ENCODE peak calls at places on chromosomes 2 and 18, in four cellular contexts. Y is hepatocyte, X is osteoblast, I is astrocyte. M is an unnamed sample. For H3K4me1 and H4K20me1, the result is how much of the 10 kb centered on the place peaks cover.

GRCh38 chr2:218809515-218809914 is 22.1 kb downstream of the PRKAG3 start:
- DNase-seq in Y (no peak), X (no peak), I (no peak), M (no peak)

GRCh38 chr2:39805936-39806608 is 27.0 kb upstream of the THUMPD2 start:
- DNase-seq in Y (no peak), X (no peak), I (peak), M (peak)

GRCh38 chr2:174325932-174326879 is 8.5 kb upstream of the SP9 start:
- DNase-seq in Y (no peak), X (peak), I (no peak), M (peak)

GRCh38 chr2:233912799-233913423 is 4.3 kb upstream of the TRPM8 start:
- DNase-seq in Y (peak), X (no peak), I (peak), M (peak)

GRCh38 chr2:88471083-88471942 is 18.8 kb upstream of the FOXI3 start:
- DNase-seq in Y (no peak), X (no peak), I (no peak), M (no peak)

GRCh38 chr18:8011906-8012305 is 444.8 kb downstream of the PTPRM start:
- DNase-seq in Y (no peak), X (no peak), I (no peak), M (no peak)

GRCh38 chr2:33859191-33859590 is 260.1 kb upstream of the FAM98A start:
- DNase-seq in Y (no peak), X (no peak), I (no peak), M (no peak)

GRCh38 chr2:146317959-146318358 is 1526.9 kb upstream of the ACVR2A start:
- DNase-seq in Y (no peak), X (peak), I (peak), M (peak)

GRCh38 chr2:137348301-137348700 is 583.0 kb downstream of the THSD7B start:
- DNase-seq in Y (no peak), X (no peak), I (no peak), M (peak)

GRCh38 chr2:3094318-3094717 is 283.3 kb downstream of the EIPR1 start:
- DNase-seq in Y (no peak), X (no peak), I (no peak), M (no peak)

GRCh38 chr2:3098231-3098630 is 279.4 kb downstream of the EIPR1 start:
- DNase-seq in Y (no peak), X (no peak), I (no peak), M (no peak)

GRCh38 chr2:3097804-3098203 is 279.8 kb downstream of the EIPR1 start:
- DNase-seq in Y (no peak), X (no peak), I (no peak), M (no peak)

GRCh38 chr2:3091696-3092095 is 285.9 kb downstream of the EIPR1 start:
- DNase-seq in Y (no peak), X (no peak), I (no peak), M (no peak)

DNA sequence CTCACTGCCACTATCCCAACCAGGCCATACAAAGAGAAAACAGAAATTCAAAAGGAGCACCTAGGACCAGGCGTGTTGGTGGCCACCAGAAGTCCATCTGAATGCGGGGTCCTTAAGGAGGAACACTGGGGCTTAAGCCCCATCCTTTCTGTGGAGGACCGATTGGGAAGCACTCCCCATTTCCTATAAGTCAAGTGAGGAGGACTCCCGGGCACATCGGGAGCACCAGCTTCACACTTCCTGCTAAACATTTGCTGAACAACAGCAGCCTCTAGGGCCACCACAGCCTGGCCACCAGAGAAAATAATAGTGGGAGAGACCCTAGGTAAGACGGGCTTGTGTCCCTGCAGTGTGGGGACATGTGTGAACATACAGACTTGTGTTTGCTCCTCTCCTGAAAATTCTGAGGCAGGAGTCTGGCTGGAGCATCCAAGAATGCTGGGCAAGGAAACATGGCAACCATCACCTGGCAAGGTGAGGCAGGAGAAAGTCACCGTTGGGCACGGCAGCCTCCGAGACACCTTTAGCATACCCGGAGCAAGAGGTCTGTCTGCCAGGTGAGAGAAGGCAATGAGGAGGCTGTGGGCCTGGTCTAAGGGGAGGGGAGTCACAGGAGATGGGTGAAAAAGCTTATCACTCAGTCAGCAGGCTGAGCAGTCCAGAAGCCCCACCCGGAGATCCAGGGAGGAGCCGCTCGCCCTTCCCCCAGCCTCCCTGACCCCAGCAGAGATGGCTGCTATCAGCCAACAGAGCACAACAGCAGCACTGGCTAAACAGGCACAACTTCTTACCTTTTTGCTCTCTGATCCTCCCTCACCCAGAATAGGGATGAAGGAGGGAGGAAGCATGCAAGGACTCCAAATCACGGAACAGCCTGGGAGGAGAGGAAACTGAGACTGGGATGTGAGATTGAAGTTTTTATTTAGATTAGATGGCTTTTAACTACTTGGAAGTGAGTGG is 282.3 kb downstream of the EIPR1 start:
- DNase-seq in Y (no peak), X (no peak), I (no peak), M (no peak)
- H3K4me1 ChIP-seq in Y (under half), X (under half), I (under half), M (under half)

DNA sequence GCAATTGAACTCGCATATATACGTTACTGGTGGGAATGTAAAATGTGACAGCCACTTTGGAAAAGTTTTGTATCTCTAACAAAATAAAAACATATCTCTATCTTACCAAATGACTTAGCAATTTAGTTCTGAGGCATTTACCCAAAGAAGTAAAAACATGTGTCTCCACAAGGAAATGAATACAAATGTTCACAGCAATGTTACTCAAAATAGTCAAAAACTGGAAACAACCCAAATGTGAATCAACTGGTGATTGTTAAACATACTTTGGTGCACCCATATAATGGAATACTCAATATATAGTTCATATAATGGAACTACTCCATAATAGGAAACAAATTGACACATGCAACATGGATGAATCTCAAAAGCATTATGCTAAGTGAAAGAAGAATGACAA is 70.4 kb upstream of the DNER start:
- DNase-seq in Y (no peak), X (no peak), I (no peak), M (peak)
- H4K20me1 ChIP-seq in Y (under half), X (under half), I (under half), M (under half)

DNA sequence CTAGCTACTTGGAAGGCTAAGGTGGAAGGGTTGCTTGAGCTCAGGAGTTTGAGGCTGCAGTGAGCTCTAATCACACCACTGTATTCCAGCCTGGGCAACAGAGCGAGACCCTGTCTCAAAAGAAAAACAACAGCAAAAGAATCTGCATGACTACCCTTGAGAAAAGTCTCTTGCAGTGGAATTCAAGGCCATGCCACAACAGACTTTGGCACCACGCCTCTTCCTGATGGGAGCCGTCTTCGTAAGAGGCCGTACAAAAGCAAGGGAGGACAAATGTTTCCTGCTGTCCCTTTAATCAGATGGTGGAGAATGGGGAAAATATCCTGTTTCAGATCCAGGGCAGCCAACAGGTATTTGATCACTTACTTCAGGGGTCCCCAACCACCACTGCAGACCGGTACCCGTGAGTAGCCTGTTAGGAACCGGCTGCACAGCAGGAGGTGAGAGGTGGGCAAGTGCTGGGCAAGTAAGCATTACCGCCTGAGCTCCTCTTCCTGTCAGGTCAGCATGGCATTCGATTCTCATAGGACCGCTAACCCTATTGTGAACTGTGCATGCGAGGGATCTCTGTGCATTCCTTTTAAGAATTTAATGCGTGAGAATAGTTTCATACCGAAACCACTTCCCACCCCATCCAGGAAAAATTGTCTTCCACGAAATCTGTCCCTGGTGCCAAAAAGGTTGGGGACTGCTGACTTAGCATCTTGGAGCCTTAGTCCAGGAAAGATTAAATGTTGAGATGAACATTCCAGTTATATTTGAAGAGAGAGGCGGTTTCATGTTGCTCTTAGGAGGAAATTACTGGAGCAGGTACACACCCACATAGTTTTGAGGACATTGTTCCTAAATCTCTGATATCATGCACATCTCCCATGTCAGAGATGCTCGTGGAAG is 94.4 kb upstream of the XPO1 start:
- DNase-seq in Y (no peak), X (no peak), I (peak), M (peak)
- H3K4me1 ChIP-seq in Y (under half), X (under half), I (under half), M (under half)

GRCh38 chr2:20299113-20299512 is 51.5 kb downstream of the PUM2 start:
- DNase-seq in Y (no peak), X (no peak), I (no peak), M (peak)
- H4K20me1 ChIP-seq in Y (under half), X (under half), I (under half), M (under half)

GRCh38 chr18:3725100-3725499 is 275.1 kb downstream of the TGIF1 start:
- DNase-seq in Y (no peak), X (no peak), I (no peak), M (no peak)
- H3K4me1 ChIP-seq in Y (under half), X (under half), I (under half), M (under half)